ENCODE peak calls at places on chromosomes 6 and 20, in four cellular contexts. P is SK-N-SH, U is spleen, V is transverse colon. W is an unnamed sample.

GRCh38 chr6:42929928-42930360 is 664 bp downstream of the CNPY3 start:
- DNase-seq in V (peak), P (peak), U (peak), W (peak)

GRCh38 chr6:55397986-55398385 is 70.7 kb downstream of the GFRAL start:
- DNase-seq in V (no peak), U (no peak), P (no peak), W (no peak)

GRCh38 chr6:84568971-84569370 is 195.4 kb downstream of the TBX18 start:
- DNase-seq in P (no peak), V (no peak), U (no peak), W (no peak)

GRCh38 chr20:4885877-4886276 is 115.4 kb downstream of the SLC23A2 start:
- DNase-seq in U (no peak), V (no peak), P (no peak), W (no peak)

GRCh38 chr6:37800904-37801669 is 18.4 kb upstream of the ZFAND3 start:
- DNase-seq in U (no peak), P (peak), V (no peak), W (no peak)

GRCh38 chr20:56826306-56826970 is 197.3 kb downstream of the TFAP2C start:
- DNase-seq in U (no peak), P (no peak), V (no peak), W (no peak)

GRCh38 chr20:63082308-63082938 is 75.7 kb upstream of the BHLHE23 start:
- DNase-seq in U (peak), V (no peak), P (no peak), W (no peak)

GRCh38 chr20:36541227-36542018 is at the start of gene MYL9:
- DNase-seq in V (peak), P (no peak), U (peak), W (no peak)

GRCh38 chr6:143432588-143432987 is 17.9 kb downstream of the ADAT2 start:
- DNase-seq in U (no peak), V (no peak), P (no peak), W (no peak)

GRCh38 chr6:143431226-143431625 is 19.3 kb downstream of the ADAT2 start:
- DNase-seq in U (no peak), V (no peak), P (no peak), W (no peak)

GRCh38 chr6:143426025-143426424 is 24.5 kb downstream of the ADAT2 start:
- DNase-seq in P (no peak), V (no peak), U (no peak), W (no peak)

GRCh38 chr6:143429970-143430369 is 20.5 kb downstream of the ADAT2 start:
- DNase-seq in V (no peak), U (no peak), P (no peak), W (no peak)

GRCh38 chr6:143427109-143427817 is 23.2 kb downstream of the ADAT2 start:
- DNase-seq in V (peak), P (peak), U (peak), W (no peak)
- TF ChIP-seq POLR2AphosphoS5 in V (no peak), P (no peak), U (peak), W (no peak)

GRCh38 chr6:122114733-122115132 is 284.7 kb upstream of the HSF2 start:
- DNase-seq in P (no peak), U (no peak), V (no peak), W (no peak)

GRCh38 chr6:122116912-122117663 is 282.4 kb upstream of the HSF2 start:
- DNase-seq in U (no peak), V (no peak), P (no peak), W (no peak)

GRCh38 chr6:122118945-122119506 is 280.4 kb upstream of the HSF2 start:
- DNase-seq in U (no peak), V (no peak), P (no peak), W (no peak)

DNA sequence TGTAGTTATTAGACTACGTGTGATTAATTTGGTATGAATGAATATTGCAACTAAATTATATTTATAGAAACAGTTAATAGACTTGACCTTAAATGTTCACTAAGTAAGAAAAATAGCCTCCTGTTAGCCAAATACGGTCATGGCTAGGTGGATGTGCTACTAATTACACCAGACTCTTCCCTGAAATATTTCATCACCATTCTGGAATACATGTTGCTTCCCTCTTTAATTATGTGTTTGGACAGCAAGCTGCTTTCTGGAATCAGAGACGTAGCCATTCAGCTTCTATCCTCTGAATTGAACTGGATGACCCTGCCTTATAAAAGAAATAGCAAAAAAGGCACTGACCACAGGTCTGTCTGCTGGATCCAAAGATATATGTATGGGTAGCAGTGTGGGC is 283.3 kb upstream of the HSF2 start:
- DNase-seq in U (no peak), P (no peak), V (no peak), W (no peak)
- TF ChIP-seq POLR2AphosphoS5 in U (no peak), P (no peak), V (no peak), W (no peak)

GRCh38 chr6:158789115-158789917 is 29.9 kb downstream of the EZR start:
- DNase-seq in P (no peak), U (no peak), V (peak), W (no peak)
- TF ChIP-seq POLR2AphosphoS5 in P (no peak), U (peak), V (no peak), W (no peak)

DNA sequence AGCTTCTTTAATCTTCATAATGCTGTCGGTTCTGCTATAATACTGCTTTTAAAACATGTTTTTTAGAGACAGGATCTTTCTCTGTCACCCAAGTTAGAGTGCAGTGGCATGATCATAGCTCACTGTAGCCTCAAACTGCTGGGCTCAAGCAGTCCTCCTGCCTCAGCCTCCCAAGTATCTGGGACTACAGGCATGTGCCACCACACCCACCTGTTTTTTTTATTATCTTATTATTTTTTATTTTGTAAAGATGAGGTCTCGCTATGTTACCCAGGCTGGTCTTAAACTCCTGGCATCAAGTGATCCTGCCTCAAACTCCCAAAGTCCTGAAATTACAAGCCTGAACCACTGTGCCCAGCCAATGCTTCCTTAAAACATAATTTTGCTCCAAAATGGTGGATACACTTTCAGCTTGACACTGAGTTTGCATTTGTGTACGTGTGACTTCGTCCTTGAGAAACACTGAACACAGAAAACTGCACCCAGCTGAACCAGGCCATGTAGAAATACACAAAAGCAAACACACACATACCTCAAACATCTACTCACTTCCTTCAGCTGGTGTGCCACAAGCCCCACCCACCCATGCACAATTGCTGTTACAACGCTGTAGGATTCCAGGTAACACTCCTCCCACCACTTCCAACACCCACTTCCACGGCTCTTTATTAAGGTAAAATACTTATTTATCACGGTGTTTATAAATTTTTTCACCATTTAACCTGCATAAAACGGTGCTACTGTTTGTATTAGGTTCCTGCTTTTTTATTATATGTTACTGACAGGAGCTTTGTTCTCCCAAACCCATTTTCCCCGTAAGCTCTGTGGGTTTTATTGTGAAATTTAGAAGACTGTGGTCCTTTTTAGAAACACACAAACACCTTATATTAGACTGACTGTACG is 109.1 kb downstream of the TSHZ2 start:
- DNase-seq in V (peak), P (no peak), U (no peak), W (no peak)
- TF ChIP-seq POLR2AphosphoS5 in V (no peak), P (no peak), U (no peak), W (no peak)

DNA sequence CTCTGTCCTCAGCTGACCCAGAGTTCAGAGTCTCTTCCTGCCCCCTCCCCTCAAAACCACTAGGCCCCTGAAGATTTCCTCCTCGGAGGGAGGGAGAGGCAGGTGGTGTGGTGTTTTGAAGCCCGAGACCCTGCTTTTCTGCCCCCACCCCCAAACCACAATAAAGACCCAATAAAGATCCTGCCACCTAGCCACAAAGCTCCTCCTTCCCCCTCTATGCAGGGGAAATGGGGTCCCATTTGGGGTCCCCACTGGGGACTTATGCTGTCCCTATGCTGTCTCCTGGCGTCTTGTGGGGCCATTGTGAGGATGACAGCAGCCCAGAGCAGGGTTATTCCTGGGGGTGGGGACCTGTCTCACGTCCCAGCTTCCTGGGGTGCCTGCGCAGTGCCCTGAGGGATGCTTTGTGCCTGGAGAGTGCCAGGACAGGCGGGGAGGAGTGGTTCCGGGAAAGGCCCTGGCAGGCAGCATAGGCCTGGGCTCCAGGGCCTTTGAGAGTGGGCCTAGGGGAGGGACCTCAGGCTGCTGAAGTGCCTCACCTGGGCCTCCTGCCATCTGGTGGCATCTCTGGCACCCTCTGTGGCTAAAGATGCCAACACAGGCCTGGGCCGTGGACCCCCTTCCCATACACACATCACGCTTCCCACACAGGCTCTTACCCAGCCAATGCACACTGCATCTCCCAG is 8.0 kb upstream of the ARMC12 start:
- DNase-seq in P (peak), V (peak), U (peak), W (no peak)
- TF ChIP-seq POLR2AphosphoS5 in P (no peak), V (peak), U (peak), W (no peak)

GRCh38 chr6:163415620-163416379 is 1.3 kb downstream of the QKI start:
- DNase-seq in V (peak), P (peak), U (peak), W (peak)
- TF ChIP-seq POLR2AphosphoS5 in V (no peak), P (no peak), U (peak), W (peak)

GRCh38 chr20:64214952-64215351 is 40.6 kb upstream of the PCMTD2 start:
- DNase-seq in P (peak), V (no peak), U (no peak), W (no peak)
- TF ChIP-seq POLR2AphosphoS5 in P (no peak), V (no peak), U (no peak), W (no peak)

GRCh38 chr20:19786311-19786710 is 28.3 kb downstream of the RIN2 start:
- DNase-seq in U (no peak), P (no peak), V (peak), W (no peak)
- TF ChIP-seq POLR2AphosphoS5 in U (no peak), P (no peak), V (peak), W (no peak)

DNA sequence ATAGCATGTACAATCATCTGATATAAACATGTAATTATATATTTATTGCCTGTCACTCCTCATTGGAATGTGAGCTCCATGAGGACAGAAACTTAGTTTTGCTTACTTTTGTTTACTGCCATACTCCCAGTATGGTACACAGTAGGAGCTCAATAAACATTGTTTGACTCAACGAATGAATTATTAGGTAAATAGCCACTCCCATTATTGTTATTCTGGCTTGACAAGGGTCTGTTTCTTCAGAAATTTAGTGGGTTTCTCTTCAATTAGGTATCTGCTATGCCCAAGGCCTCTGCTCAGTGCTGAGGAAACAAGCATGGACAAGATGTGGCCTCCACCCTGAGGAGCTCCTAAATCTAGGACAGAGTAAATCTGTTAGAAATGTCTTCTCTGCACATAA is 6.3 kb downstream of the BCL2L1 start:
- DNase-seq in V (no peak), P (no peak), U (no peak), W (no peak)
- TF ChIP-seq POLR2AphosphoS5 in V (no peak), P (no peak), U (no peak), W (no peak)